ENCODE peak calls at places on chromosome 3, in four cellular contexts. T, B, H and P are unnamed samples.

GRCh38 chr3:39142067-39142466 is 11.3 kb downstream of the CSRNP1 start:
- DNase-seq in B (no peak), H (no peak), T (no peak), P (no peak)

GRCh38 chr3:11546657-11547302 is 96.9 kb downstream of the VGLL4 start:
- DNase-seq in B (no peak), H (no peak), T (no peak), P (no peak)

GRCh38 chr3:30852833-30853232 is 41.6 kb downstream of the GADL1 start:
- DNase-seq in B (no peak), T (no peak), H (no peak), P (no peak)

GRCh38 chr3:138434276-138434874 is at the start of gene ESYT3:
- DNase-seq in B (no peak), H (no peak), T (peak), P (no peak)

GRCh38 chr3:134651347-134652041 is 672 bp upstream of the KY start:
- DNase-seq in H (no peak), T (no peak), B (no peak), P (no peak)

GRCh38 chr3:171462224-171462623 is 2.0 kb upstream of the TNIK start:
- DNase-seq in T (no peak), B (no peak), H (no peak), P (no peak)

GRCh38 chr3:16395229-16395628 is 118.3 kb downstream of the RFTN1 start:
- DNase-seq in H (no peak), T (no peak), B (no peak), P (no peak)

GRCh38 chr3:118889691-118890090 is 145.0 kb downstream of the IGSF11 start:
- DNase-seq in T (no peak), H (no peak), B (no peak), P (no peak)

GRCh38 chr3:5144316-5144994 is 22.4 kb downstream of the ARL8B start:
- DNase-seq in T (no peak), B (no peak), H (no peak), P (no peak)

GRCh38 chr3:45958333-45958791 is 15.1 kb downstream of the CXCR6 start:
- DNase-seq in H (no peak), B (no peak), T (no peak), P (no peak)

GRCh38 chr3:188262913-188263683 is 109.1 kb downstream of the LPP start:
- DNase-seq in T (peak), B (no peak), H (no peak), P (no peak)

GRCh38 chr3:152159328-152159727 is 109.4 kb upstream of the MBNL1 start:
- DNase-seq in T (no peak), H (no peak), B (no peak), P (no peak)

GRCh38 chr3:130508970-130509369 is 8.0 kb upstream of the COL6A6 start:
- DNase-seq in B (no peak), T (no peak), H (no peak), P (no peak)

GRCh38 chr3:104273046-104273649 is 1093.6 kb upstream of the ALCAM start:
- DNase-seq in H (no peak), B (no peak), T (peak), P (peak)

GRCh38 chr3:38122712-38123290 is 14.1 kb downstream of the ACAA1 start:
- DNase-seq in T (no peak), H (no peak), B (no peak), P (no peak)

GRCh38 chr3:50008931-50009330 is 69.0 kb downstream of the RBM6 start:
- DNase-seq in T (no peak), H (no peak), B (no peak), P (no peak)

GRCh38 chr3:181076558-181076957 is 87.0 kb upstream of the DNAJC19 start:
- DNase-seq in B (no peak), T (no peak), H (no peak), P (no peak)

GRCh38 chr3:67648229-67648628 is 6.2 kb downstream of the SUCLG2 start:
- DNase-seq in T (peak), H (no peak), B (no peak), P (no peak)

GRCh38 chr3:12886106-12886679 is 44.8 kb upstream of the RPL32 start:
- DNase-seq in B (no peak), H (no peak), T (no peak), P (no peak)

GRCh38 chr3:31227152-31227581 is 305.6 kb upstream of the STT3B start:
- DNase-seq in T (no peak), H (peak), B (no peak), P (no peak)

DNA sequence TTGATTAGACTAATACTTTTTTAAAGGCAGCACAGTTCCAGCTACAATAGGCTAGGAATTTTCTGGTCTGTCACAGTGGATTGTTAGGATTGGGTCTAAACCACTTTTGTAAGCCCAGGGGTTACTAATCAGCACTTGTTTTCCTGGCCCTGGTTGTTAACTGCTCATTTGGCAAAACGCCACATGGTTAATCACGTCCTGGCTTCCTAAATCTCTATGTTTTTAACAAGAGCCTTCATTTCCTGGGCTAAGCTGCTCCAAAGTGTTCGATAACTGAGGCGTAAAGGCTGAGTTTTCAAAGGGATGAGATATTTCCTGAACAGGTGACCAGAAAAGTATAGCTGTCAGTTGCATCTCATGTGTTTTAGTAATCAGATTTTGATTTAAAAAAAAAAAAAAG is 38.9 kb upstream of the CLRN1 start:
- DNase-seq in T (no peak), H (no peak), B (no peak), P (no peak)
- TF ChIP-seq TARDBP in T (no peak), H (no peak), B (no peak), P (no peak)

DNA sequence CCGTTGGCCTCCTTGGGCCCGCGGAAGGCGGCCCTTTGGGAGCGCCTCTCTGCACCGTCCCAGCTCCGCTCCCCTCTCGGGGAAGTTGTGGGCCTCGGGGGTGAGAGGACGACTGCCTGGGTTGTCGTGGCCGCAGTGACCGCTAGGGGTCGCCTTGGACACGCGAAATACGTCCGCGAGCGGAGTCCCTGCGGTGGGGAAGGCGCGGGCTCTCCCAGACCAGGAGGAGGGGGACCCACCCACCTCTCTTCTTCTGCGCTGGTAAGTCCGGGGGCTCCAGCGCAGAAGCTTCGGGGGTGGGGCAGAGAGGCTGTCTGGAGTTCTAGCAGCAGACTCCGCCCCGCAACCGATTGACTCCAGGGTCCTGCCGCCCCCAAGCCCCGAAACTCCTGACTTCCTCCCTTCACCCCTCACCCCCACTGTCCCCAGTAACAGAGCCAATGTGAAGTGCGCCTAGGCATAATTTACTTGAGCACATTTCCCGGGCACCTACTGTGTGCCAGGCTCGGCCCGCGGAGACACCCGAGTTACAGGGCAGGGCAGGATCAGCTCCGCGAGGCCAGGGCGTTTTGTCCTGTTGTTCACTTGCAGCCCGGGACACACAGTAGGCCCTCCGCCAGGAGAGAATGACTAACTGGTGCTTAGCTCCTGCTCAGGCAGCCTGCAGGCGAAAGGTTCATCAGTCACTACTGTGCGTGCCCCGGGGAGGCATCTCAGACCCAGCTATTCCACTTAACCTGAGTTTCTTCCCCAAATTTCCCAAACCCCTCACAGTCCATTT is 32.8 kb downstream of the DNASE1L3 start:
- DNase-seq in H (no peak), B (peak), T (peak), P (peak)
- TF ChIP-seq TARDBP in H (no peak), B (no peak), T (peak), P (peak)

GRCh38 chr3:146160964-146161724 is at the start of gene PLOD2:
- DNase-seq in H (no peak), B (peak), T (peak), P (peak)
- TF ChIP-seq TARDBP in H (no peak), B (no peak), T (peak), P (no peak)

DNA sequence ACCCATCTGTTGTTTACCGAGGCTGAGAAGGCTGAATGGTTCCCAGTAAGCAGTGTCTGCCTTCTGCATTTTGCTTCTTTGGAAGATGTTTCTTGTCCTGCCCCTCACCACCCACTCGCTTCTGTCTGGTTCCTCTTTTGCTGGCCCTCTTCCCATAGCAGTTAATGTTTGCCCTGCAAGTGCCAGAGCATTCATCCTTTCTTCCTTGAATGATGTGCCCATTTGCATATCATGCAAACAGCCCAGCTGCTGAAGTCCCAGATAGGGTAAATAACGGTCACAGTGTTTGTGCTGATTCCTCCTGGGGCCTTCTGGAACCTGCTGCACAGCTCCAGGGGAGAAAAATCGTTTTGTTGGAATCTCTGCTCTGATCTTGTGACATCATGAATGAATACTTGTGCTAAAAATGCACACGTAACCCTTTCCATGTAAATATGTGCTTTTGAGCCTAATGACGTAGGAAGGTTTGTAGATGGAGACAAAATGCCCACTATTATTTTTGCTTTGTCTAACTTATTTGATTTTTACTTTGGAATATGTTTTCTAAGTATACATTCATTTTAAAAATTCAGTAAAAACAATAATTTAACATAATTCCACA is 381.0 kb downstream of the SOX2 start:
- DNase-seq in H (no peak), T (no peak), B (no peak), P (no peak)
- TF ChIP-seq TARDBP in H (no peak), T (no peak), B (no peak), P (no peak)

GRCh38 chr3:125042725-125043406 is 12.9 kb downstream of the HEG1 start:
- DNase-seq in B (no peak), T (no peak), H (no peak), P (no peak)
- TF ChIP-seq TARDBP in B (no peak), T (no peak), H (no peak), P (no peak)